ENCODE peak calls at places on chromosomes 6 and 20, in five cellular contexts. V, Z, M, W and I are unnamed samples.

GRCh38 chr6:11329841-11330765 is 97.6 kb upstream of the NEDD9 start:
- DNase-seq in V (no peak), Z (no peak), M (no peak), W (no peak), I (peak; percentile 46)

GRCh38 chr6:157232161-157232895 is 91.0 kb downstream of the TMEM242 start:
- DNase-seq in V (no peak), Z (no peak), M (no peak), W (no peak), I (no peak)

GRCh38 chr20:33765592-33765991 is 33.8 kb downstream of the ZNF341 start:
- DNase-seq in V (no peak), Z (no peak), M (no peak), W (no peak), I (no peak)

GRCh38 chr6:44052419-44053011 is 74.7 kb downstream of the MRPL14 start:
- DNase-seq in V (peak; percentile 37), Z (no peak), M (no peak), W (peak; percentile 56), I (no peak)

GRCh38 chr6:4928426-4928825 is 75.4 kb downstream of the RPP40 start:
- DNase-seq in V (no peak), Z (no peak), M (no peak), W (no peak), I (no peak)

GRCh38 chr20:51022803-51023616 is at the start of gene KCNG1:
- DNase-seq in V (peak; percentile 84), Z (peak; percentile 58), M (no peak), W (peak; percentile 73), I (peak; percentile 91)

GRCh38 chr6:1908784-1909183 is 299.1 kb downstream of the FOXC1 start:
- DNase-seq in V (no peak), Z (no peak), M (no peak), W (no peak), I (no peak)

GRCh38 chr20:2750343-2751251 is 49.8 kb downstream of the CPXM1 start:
- DNase-seq in V (no peak), Z (no peak), M (no peak), W (peak; percentile 71), I (no peak)

GRCh38 chr6:141955621-141956020 is 177.1 kb upstream of the GJE1 start:
- DNase-seq in V (no peak), Z (no peak), M (no peak), W (no peak), I (no peak)

GRCh38 chr6:66094615-66095014 is 387.6 kb upstream of the EYS start:
- DNase-seq in V (no peak), Z (no peak), M (no peak), W (no peak), I (no peak)

GRCh38 chr6:32096087-32096393 is 13.1 kb downstream of the TNXB start:
- DNase-seq in V (no peak), Z (no peak), M (no peak), W (no peak), I (no peak)

GRCh38 chr6:149450679-149451360 is 34.0 kb downstream of the ZC3H12D start:
- DNase-seq in V (no peak), Z (peak; percentile 45), M (no peak), W (no peak), I (peak; percentile 22)

GRCh38 chr20:29497261-29497671 is 1760.2 kb upstream of the DEFB115 start:
- DNase-seq in V (peak; percentile 72), Z (peak; percentile 40), M (peak; percentile 91), W (no peak), I (no peak)

GRCh38 chr20:38133680-38134426 is 31.2 kb downstream of the TGM2 start:
- DNase-seq in V (no peak), Z (no peak), M (no peak), W (no peak), I (no peak)

GRCh38 chr6:55895972-55896371 is 20.6 kb upstream of the BMP5 start:
- DNase-seq in V (no peak), Z (no peak), M (no peak), W (no peak), I (no peak)

GRCh38 chr6:3432416-3432815 is 24.4 kb downstream of the SLC22A23 start:
- DNase-seq in V (no peak), Z (no peak), M (no peak), W (no peak), I (no peak)

GRCh38 chr20:59382326-59382725 is 81.9 kb downstream of the EDN3 start:
- DNase-seq in V (no peak), Z (no peak), M (no peak), W (no peak), I (no peak)

GRCh38 chr6:111154981-111155380 is 67.7 kb downstream of the SLC16A10 start:
- DNase-seq in V (no peak), Z (no peak), M (no peak), W (no peak), I (no peak)

GRCh38 chr6:169263374-169263773 is 9.7 kb upstream of the THBS2 start:
- DNase-seq in V (no peak), Z (no peak), M (no peak), W (no peak), I (no peak)

GRCh38 chr20:25032478-25033183 is 25.3 kb downstream of the ACSS1 start:
- DNase-seq in V (no peak), Z (peak; percentile 72), M (no peak), W (no peak), I (peak; percentile 50)

GRCh38 chr6:7902867-7903266 is 7.7 kb downstream of the TXNDC5 start:
- DNase-seq in V (no peak), Z (no peak), M (no peak), W (no peak), I (no peak)

GRCh38 chr6:148962854-148963515 is 216.2 kb downstream of the UST start:
- DNase-seq in V (no peak), Z (no peak), M (no peak), W (no peak), I (no peak)

GRCh38 chr6:53845290-53846073 is 50.7 kb downstream of the LRRC1 start:
- DNase-seq in V (no peak), Z (no peak), M (no peak), W (no peak), I (no peak)

GRCh38 chr6:149451361-149452061 is 33.3 kb downstream of the ZC3H12D start:
- DNase-seq in V (no peak), Z (no peak), M (no peak), W (no peak), I (peak; percentile 15)

GRCh38 chr20:3716195-3716834 is 3.9 kb upstream of the SIGLEC1 start:
- DNase-seq in V (peak; percentile 72), Z (no peak), M (peak; percentile 71), W (peak; percentile 73), I (peak; percentile 45)

GRCh38 chr6:116676021-116676420 is 5.0 kb upstream of the KPNA5 start:
- DNase-seq in V (no peak), Z (no peak), M (no peak), W (no peak), I (no peak)

GRCh38 chr6:116682334-116682712 is 1.3 kb downstream of the KPNA5 start:
- DNase-seq in V (no peak), Z (no peak), M (peak; percentile 70), W (no peak), I (peak; percentile 8)

GRCh38 chr6:116685437-116685993 is 4.5 kb downstream of the KPNA5 start:
- DNase-seq in V (no peak), Z (no peak), M (no peak), W (no peak), I (no peak)

GRCh38 chr6:116680880-116681672 is at the start of gene KPNA5:
- DNase-seq in V (peak; percentile 93), Z (peak; percentile 90), M (peak; percentile 97), W (peak; percentile 93), I (peak; percentile 91)
- TF ChIP-seq CTCF in V (no peak), Z (no peak), M (no peak), W (no peak), I (no peak)

DNA sequence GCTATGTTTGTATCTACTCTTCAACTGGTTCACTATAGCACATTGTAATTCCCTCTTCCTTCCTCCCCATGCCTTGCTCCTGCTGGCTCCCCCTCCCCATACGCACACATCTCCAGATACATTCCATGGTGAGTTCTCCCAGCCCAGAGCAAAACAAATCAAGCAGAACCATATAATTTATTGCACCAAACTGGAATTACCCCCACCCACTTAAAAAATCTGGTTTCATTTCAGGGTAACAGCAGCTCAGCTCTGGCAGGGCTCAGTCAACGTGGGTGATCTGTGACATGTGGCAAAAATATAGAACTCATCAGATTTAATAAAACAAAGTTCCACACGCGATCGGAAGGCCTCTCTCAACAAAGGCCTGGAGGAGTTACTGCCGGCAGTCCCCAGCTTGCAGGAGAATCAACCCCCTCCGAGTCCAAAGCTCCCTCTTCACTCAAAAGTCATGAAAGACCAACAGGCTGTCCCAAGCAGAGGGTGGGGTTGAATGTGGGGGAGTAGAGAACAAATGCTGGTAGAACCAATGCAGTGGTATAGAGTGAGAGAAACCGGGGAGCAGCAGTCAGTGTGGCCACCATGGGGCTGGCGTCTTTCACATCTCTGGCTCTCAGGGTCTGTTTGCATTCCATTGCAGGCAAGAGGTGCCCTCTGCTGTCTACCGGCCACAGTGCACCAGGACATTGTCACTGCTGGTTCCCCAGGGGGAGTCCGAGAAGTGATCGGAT is 323.3 kb upstream of the NT5E start:
- DNase-seq in V (peak; percentile 66), Z (no peak), M (peak; percentile 47), W (peak; percentile 73), I (peak; percentile 78)
- TF ChIP-seq CTCF in V (peak; percentile 75), Z (peak; percentile 39), M (peak; percentile 50), W (peak; percentile 66), I (peak; percentile 81)

DNA sequence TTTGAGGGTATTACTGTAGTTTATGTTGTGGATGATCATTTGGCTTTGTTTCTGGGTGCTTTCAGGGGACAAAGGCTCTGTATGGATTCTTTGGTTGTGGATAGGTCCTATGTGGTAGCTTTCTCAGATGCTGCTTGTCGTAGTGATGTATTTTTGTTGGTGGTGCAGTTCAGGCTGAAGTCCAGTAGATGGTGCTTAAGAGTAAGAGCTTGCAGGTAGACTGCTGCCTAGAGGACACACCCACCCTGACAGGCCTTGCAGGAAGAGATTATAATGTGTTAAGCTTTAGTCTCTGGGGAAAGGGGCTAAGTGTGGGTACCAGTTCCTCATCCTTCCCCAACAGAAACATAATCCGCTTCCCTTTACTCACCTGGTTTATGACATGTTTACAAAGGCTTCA is 62.6 kb upstream of the ADGRB3 start:
- DNase-seq in V (peak; percentile 60), Z (no peak), M (peak; percentile 75), W (peak; percentile 47), I (peak; percentile 59)
- TF ChIP-seq CTCF in V (peak; percentile 86), Z (peak; percentile 8), M (peak; percentile 80), W (no peak), I (peak; percentile 47)

GRCh38 chr6:26020291-26020982 is 57.8 kb downstream of the TRIM38 start:
- DNase-seq in V (peak; percentile 77), Z (peak; percentile 84), M (peak; percentile 96), W (peak; percentile 92), I (peak; percentile 60)

GRCh38 chr6:26020983-26021349 is 58.4 kb downstream of the TRIM38 start:
- DNase-seq in V (peak; percentile 69), Z (peak; percentile 51), M (peak; percentile 87), W (peak; percentile 75), I (peak; percentile 63)

GRCh38 chr6:26016326-26017275 is 54.0 kb downstream of the TRIM38 start:
- DNase-seq in V (no peak), Z (peak; percentile 64), M (no peak), W (no peak), I (peak; percentile 67)

GRCh38 chr6:26019261-26019845 is 56.8 kb downstream of the TRIM38 start:
- DNase-seq in V (peak; percentile 7), Z (no peak), M (no peak), W (no peak), I (no peak)

DNA sequence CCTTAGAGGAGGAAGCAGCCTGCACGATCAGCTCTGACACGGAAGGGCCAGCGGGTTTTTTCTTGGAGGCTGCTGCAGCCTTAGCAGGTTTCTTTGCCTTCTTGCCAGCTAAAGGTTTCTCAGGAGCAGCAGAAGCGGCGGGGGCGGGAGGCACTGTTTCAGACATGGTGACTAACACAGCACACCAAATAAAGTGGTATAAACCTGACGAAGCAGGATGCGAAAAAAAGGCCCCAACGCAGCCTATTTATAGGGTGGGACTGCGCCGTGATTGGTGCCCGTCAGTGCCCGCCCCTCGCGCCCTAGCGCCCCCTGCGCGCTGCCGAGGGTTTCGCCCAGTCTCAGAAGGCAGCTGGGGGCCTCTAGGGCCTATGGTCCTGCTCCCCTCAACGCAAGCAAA is 55.0 kb downstream of the TRIM38 start:
- DNase-seq in V (no peak), Z (peak; percentile 74), M (no peak), W (no peak), I (peak; percentile 80)
- TF ChIP-seq CTCF in V (no peak), Z (peak; percentile 55), M (no peak), W (no peak), I (peak; percentile 23)